ENCODE peak calls at places on chromosomes 4 and X, in six cellular contexts. W, L, H, C, A and G are unnamed samples.

GRCh38 chrX:9677098-9677739 is 88.4 kb downstream of the GPR143 start:
- DNase-seq in W (peak), L (no peak), H (peak), C (peak), A (no peak), G (no peak)

GRCh38 chr4:185346975-185347601 is 48.6 kb downstream of the LRP2BP start:
- DNase-seq in W (peak), L (no peak), H (no peak), C (no peak), A (peak), G (no peak)

GRCh38 chrX:53580742-53581504 is 105.6 kb downstream of the HUWE1 start:
- DNase-seq in W (no peak), L (no peak), H (no peak), C (no peak), A (peak), G (no peak)

GRCh38 chr4:52091811-52092210 is 40.7 kb downstream of the SPATA18 start:
- DNase-seq in W (no peak), L (no peak), H (no peak), C (no peak), A (no peak), G (no peak)

GRCh38 chrX:107716045-107716684 is 59.4 kb downstream of the TSC22D3 start:
- DNase-seq in W (peak), L (no peak), H (peak), C (no peak), A (no peak), G (no peak)

GRCh38 chrX:69102805-69103204 is 62.4 kb downstream of the PJA1 start:
- DNase-seq in W (no peak), L (no peak), H (no peak), C (no peak), A (peak), G (no peak)

GRCh38 chrX:118271770-118272169 is 74.1 kb upstream of the WDR44 start:
- DNase-seq in W (peak), L (no peak), H (no peak), C (peak), A (no peak), G (no peak)

GRCh38 chr4:4590496-4590895 is 48.6 kb upstream of the STX18 start:
- DNase-seq in W (no peak), L (no peak), H (peak), C (peak), A (peak), G (no peak)

GRCh38 chr4:131632877-131633276 is 1516.2 kb upstream of the PCDH10 start:
- DNase-seq in W (no peak), L (no peak), H (no peak), C (no peak), A (no peak), G (no peak)

GRCh38 chr4:22343606-22344005 is 172.3 kb downstream of the ADGRA3 start:
- DNase-seq in W (no peak), L (no peak), H (peak), C (no peak), A (no peak), G (no peak)

GRCh38 chr4:102411416-102411815 is 66.1 kb upstream of the SLC39A8 start:
- DNase-seq in W (no peak), L (no peak), H (peak), C (peak), A (no peak), G (no peak)

GRCh38 chrX:71253253-71254091 is 468 bp downstream of the ZMYM3 start:
- DNase-seq in W (peak), L (peak), H (peak), C (no peak), A (peak), G (peak)

GRCh38 chr4:85762204-85762884 is 287.4 kb downstream of the ARHGAP24 start:
- DNase-seq in W (peak), L (no peak), H (no peak), C (no peak), A (peak), G (no peak)

GRCh38 chr4:1695913-1696312 is 11.8 kb upstream of the FAM53A start:
- DNase-seq in W (no peak), L (no peak), H (no peak), C (no peak), A (peak), G (no peak)

GRCh38 chr4:62550106-62550505 is 1350.0 kb downstream of the ADGRL3 start:
- DNase-seq in W (no peak), L (no peak), H (no peak), C (no peak), A (no peak), G (no peak)

GRCh38 chr4:62549601-62550000 is 1349.5 kb downstream of the ADGRL3 start:
- DNase-seq in W (no peak), L (no peak), H (no peak), C (no peak), A (no peak), G (no peak)

GRCh38 chr4:62544428-62544827 is 1344.3 kb downstream of the ADGRL3 start:
- DNase-seq in W (peak), L (no peak), H (no peak), C (no peak), A (no peak), G (no peak)

GRCh38 chr4:62548765-62549164 is 1348.6 kb downstream of the ADGRL3 start:
- DNase-seq in W (no peak), L (no peak), H (no peak), C (no peak), A (no peak), G (no peak)

GRCh38 chr4:62548108-62548524 is 1348.0 kb downstream of the ADGRL3 start:
- DNase-seq in W (peak), L (no peak), H (no peak), C (no peak), A (no peak), G (no peak)
- TF ChIP-seq CTCF in W (no peak), L (no peak), H (no peak), C (no peak), A (no peak), G (no peak)

GRCh38 chr4:76895619-76896018 is 2.3 kb downstream of the SOWAHB start:
- DNase-seq in W (no peak), L (no peak), H (no peak), C (no peak), A (no peak), G (peak)
- TF ChIP-seq CTCF in W (no peak), L (no peak), H (no peak), C (no peak), A (peak), G (no peak)

GRCh38 chr4:2910409-2910808 is 52.8 kb downstream of the NOP14 start:
- DNase-seq in W (no peak), L (no peak), H (no peak), C (no peak), A (no peak), G (no peak)
- TF ChIP-seq CTCF in W (peak), L (no peak), H (peak), C (peak), A (peak), G (no peak)

GRCh38 chrX:40573763-40574162 is 7.0 kb upstream of the ATP6AP2 start:
- DNase-seq in W (peak), L (no peak), H (peak), C (no peak), A (no peak), G (peak)
- TF ChIP-seq CTCF in W (peak), L (no peak), H (peak), C (peak), A (peak), G (peak)

GRCh38 chrX:128106630-128107029 is 54.4 kb upstream of the ACTRT1 start:
- DNase-seq in W (no peak), L (no peak), H (peak), C (no peak), A (no peak), G (no peak)
- TF ChIP-seq CTCF in W (no peak), L (no peak), H (peak), C (no peak), A (no peak), G (peak)

GRCh38 chr4:94570558-94570957 is 118.8 kb downstream of the PDLIM5 start:
- DNase-seq in W (no peak), L (no peak), H (no peak), C (no peak), A (no peak), G (no peak)

GRCh38 chr4:94574050-94574449 is 122.3 kb downstream of the PDLIM5 start:
- DNase-seq in W (no peak), L (no peak), H (no peak), C (no peak), A (no peak), G (no peak)

GRCh38 chr4:94571720-94572119 is 120.0 kb downstream of the PDLIM5 start:
- DNase-seq in W (no peak), L (no peak), H (no peak), C (no peak), A (no peak), G (no peak)

GRCh38 chr4:94574616-94575015 is 122.9 kb downstream of the PDLIM5 start:
- DNase-seq in W (no peak), L (no peak), H (no peak), C (no peak), A (peak), G (no peak)

GRCh38 chr4:94571301-94571700 is 119.6 kb downstream of the PDLIM5 start:
- DNase-seq in W (no peak), L (no peak), H (no peak), C (no peak), A (no peak), G (no peak)
- TF ChIP-seq CTCF in W (no peak), L (no peak), H (no peak), C (no peak), A (no peak), G (peak)

GRCh38 chr4:13966241-13967195 is 339.0 kb upstream of the BOD1L1 start:
- DNase-seq in W (peak), L (no peak), H (peak), C (peak), A (no peak), G (no peak)
- TF ChIP-seq CTCF in W (peak), L (no peak), H (peak), C (no peak), A (peak), G (no peak)

DNA sequence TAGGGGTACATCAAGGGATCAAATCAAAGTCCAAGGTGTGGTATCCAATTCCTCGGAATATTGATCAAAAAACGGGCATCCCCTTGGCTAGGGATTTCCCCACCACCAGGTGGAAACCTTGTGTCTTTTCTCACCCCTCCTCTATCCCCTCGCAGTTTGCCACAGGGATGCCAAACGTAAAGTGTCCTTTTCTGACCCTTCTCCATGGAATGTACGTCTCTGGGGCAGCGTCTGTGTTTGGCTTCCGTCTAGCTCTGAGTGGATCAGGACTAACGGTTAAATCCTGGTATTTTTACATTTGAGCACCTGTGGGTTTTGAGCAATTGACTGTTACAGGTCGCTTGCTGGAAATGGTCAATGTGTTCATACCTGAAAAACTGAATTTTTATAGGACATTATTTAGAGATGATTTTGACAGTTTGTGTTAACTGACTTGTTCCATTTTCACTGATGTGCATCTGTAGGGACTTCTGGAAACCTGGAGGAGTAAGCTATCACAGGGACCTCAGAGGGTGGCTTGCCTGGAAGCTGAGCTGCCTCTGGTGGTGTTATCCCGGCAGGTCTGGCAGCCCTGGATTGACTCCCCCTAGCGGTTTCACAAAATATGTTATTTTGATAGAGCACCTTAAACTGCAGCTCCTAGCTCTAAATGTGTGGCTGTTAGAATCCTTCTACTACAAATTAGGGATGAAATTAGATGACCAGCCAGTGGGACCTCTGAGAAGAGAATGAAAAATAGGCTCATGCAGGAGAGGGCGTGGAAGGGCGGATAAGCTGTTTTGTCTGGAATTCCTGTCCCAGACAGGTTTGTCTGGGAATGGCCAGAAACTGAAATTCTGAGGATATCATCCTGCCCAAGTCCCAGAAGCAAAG is 8.8 kb upstream of the MGST2 start:
- DNase-seq in W (peak), L (peak), H (peak), C (no peak), A (peak), G (peak)
- TF ChIP-seq CTCF in W (peak), L (peak), H (peak), C (peak), A (peak), G (peak)

DNA sequence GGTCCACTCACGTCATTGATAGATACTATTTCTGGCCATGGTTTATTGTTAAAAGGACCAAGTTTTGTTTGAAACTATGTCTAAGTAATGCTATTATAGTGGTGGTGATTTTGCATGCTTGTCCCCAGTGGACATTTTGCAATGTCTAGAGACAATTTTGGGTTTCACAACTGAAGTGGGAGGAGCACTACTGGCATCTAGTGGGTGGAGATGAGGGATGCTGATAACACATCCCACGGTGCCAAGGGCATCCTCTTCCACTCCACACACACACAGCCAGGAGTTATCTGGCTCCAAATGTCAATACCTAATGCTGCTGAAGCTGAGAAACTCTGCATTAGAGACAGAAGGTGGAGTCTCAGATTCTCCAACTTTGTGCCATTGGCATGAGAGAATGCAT is 131.2 kb downstream of the FRMPD4 start:
- DNase-seq in W (no peak), L (no peak), H (peak), C (no peak), A (no peak), G (no peak)
- TF ChIP-seq CTCF in W (no peak), L (no peak), H (peak), C (no peak), A (peak), G (no peak)